ENCODE peak calls at places on chromosomes 12 and 14, in four cellular contexts. C, F, A and P are unnamed samples.

GRCh38 chr14:23435540-23436326 is at the start of gene MYH7:
- DNase-seq in F (peak), A (no peak), C (no peak), P (no peak)

GRCh38 chr12:104357431-104357952 is 54.0 kb downstream of the EID3 start:
- DNase-seq in C (no peak), F (no peak), A (no peak), P (no peak)

GRCh38 chr12:117481470-117481869 is 120.0 kb upstream of the NOS1 start:
- DNase-seq in C (no peak), A (no peak), F (no peak), P (no peak)

GRCh38 chr12:13152281-13152680 is 44.2 kb upstream of the EMP1 start:
- DNase-seq in A (no peak), F (no peak), C (no peak), P (no peak)

GRCh38 chr12:50201987-50202521 is 34.9 kb upstream of the CERS5 start:
- DNase-seq in A (no peak), C (no peak), F (no peak), P (no peak)

GRCh38 chr14:35161231-35161630 is 38.9 kb downstream of the PRORP start:
- DNase-seq in C (no peak), F (no peak), A (no peak), P (no peak)

GRCh38 chr12:21659383-21659782 is 1.7 kb upstream of the LDHB start:
- DNase-seq in C (peak), A (no peak), F (no peak), P (no peak)

GRCh38 chr14:63504628-63505027 is 38.5 kb downstream of the PPP2R5E start:
- DNase-seq in A (no peak), F (no peak), C (no peak), P (no peak)

GRCh38 chr14:28152453-28153044 is 614.0 kb upstream of the FOXG1 start:
- DNase-seq in C (no peak), F (peak), A (no peak), P (no peak)

GRCh38 chr12:80912906-80913769 is 24.6 kb downstream of the LIN7A start:
- DNase-seq in F (no peak), C (no peak), A (no peak), P (no peak)

GRCh38 chr12:61037792-61038191 is 1222.4 kb upstream of the USP15 start:
- DNase-seq in C (no peak), F (no peak), A (no peak), P (no peak)

GRCh38 chr14:83470466-83470865 is 1936.8 kb upstream of the SEL1L start:
- DNase-seq in A (no peak), F (no peak), C (no peak), P (no peak)

GRCh38 chr12:50739611-50740010 is 24.3 kb upstream of the ATF1 start:
- DNase-seq in A (no peak), F (no peak), C (no peak), P (no peak)

GRCh38 chr14:105945891-105946290 is 419.5 kb downstream of the TMEM121 start:
- DNase-seq in F (no peak), A (no peak), C (no peak), P (no peak)

GRCh38 chr12:114163766-114164165 is 197.6 kb upstream of the RBM19 start:
- DNase-seq in A (no peak), F (peak), C (no peak), P (no peak)

GRCh38 chr14:50560929-50561280 is 960 bp downstream of the ATL1 start:
- DNase-seq in F (no peak), A (peak), C (no peak), P (peak)

GRCh38 chr12:18752280-18752920 is 14.5 kb downstream of the CAPZA3 start:
- DNase-seq in C (peak), A (peak), F (no peak), P (no peak)

GRCh38 chr14:72024043-72024407 is 91.8 kb downstream of the RGS6 start:
- DNase-seq in A (peak), F (peak), C (peak), P (peak)

GRCh38 chr12:14960548-14961465 is 594 bp downstream of the ARHGDIB start:
- DNase-seq in C (no peak), F (no peak), A (no peak), P (no peak)

GRCh38 chr14:97276573-97276972 is 479.4 kb downstream of the VRK1 start:
- DNase-seq in A (no peak), C (no peak), F (no peak), P (no peak)

GRCh38 chr12:88493651-88494050 is 86.6 kb downstream of the KITLG start:
- DNase-seq in C (no peak), A (no peak), F (no peak), P (no peak)

DNA sequence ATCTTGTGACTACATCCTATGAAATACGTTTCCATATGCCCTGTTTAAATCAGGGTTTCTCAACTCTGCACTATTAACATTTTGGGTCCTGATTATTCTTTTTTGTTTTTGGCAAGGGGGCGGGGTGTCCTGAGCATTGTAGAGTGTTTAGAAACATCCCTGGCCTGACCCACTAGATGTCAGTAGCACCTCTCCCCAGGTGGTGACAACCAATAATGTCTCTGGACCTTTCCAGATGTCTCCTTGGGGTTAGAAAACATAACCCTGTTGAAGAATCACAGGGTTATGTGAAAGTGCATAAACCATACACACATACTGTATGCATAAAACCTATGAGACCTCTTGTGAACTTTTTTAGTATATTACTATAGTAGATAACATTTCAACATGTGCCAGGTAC is 1.4 kb downstream of the ACAD10 start:
- DNase-seq in C (peak), A (no peak), F (peak), P (peak)
- TF ChIP-seq ELF4 in C (no peak), A (no peak), F (no peak), P (no peak)

DNA sequence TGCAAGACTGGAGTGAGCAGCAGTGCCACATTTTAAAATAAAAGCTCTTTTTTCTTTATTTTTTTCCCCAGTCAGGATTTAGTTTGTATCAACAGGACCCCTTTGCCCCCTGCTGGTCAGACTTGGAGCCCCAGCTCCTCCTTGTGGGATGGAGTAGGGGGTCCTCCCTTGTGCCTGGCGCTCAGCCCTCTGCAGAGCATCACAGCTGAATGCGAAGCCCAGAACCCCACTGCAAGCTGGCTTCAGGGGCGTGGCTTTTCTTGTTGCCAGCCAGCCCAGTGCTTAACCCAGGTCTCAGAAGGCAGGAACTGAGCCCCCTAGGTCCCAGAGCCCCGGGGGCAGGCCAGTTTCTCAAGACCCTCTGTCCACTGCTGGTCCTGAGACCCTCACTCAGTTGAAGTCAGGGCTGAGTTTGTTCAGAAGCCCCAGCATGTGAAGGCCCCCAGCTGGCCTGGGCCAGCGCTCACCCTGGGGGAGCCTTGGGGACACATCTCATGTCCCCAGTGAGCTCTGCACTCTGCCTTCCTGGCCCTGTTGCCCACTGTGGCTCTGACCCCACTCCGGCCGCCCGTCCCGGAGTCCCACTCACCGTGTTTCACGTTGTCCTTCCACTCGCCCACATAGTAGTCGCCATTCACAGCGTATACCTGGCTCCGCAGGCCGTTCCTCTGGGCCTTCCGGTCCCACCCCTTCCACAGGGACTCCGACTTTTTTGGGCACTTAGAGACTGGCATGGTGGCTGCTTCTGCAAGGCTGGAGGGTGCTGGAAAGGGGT is 517 bp downstream of the MORN3 start:
- DNase-seq in F (peak), C (peak), A (peak), P (no peak)
- TF ChIP-seq ELF4 in F (no peak), C (no peak), A (no peak), P (no peak)

GRCh38 chr12:72226510-72226909 is 45.7 kb upstream of the TRHDE start:
- DNase-seq in F (no peak), C (no peak), A (no peak), P (no peak)
- TF ChIP-seq ELF4 in F (no peak), C (no peak), A (no peak), P (no peak)

DNA sequence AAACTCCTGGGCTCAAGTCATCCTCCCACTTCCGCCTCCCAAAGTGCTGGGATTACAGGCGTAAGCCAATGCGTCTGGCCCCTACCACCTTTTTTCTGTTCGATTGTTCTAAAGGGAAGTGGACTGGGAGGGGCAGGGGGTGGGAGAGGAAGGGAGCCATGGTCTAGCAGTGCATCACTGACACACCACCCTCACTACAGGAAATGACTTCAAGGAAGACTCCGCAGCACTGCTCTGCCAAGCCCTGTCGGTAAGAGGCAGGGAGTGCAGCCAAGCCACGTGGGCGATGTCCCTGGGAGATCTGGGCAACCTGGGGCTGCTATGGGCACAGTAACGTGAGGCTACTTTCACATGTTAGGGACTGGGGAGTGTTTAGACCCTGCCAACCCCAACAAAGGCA is 18.0 kb downstream of the LRRC74A start:
- DNase-seq in A (no peak), C (no peak), F (no peak), P (no peak)
- TF ChIP-seq ELF4 in A (no peak), C (no peak), F (no peak), P (no peak)

GRCh38 chr14:58817846-58818245 is 180.1 kb downstream of the DACT1 start:
- DNase-seq in F (no peak), A (no peak), C (no peak), P (no peak)

GRCh38 chr14:58815046-58815701 is 177.4 kb downstream of the DACT1 start:
- DNase-seq in A (no peak), C (no peak), F (no peak), P (no peak)

GRCh38 chr14:58815781-58816297 is 178.1 kb downstream of the DACT1 start:
- DNase-seq in F (no peak), C (no peak), A (no peak), P (no peak)

GRCh38 chr14:58814476-58814875 is 176.7 kb downstream of the DACT1 start:
- DNase-seq in F (no peak), A (no peak), C (no peak), P (no peak)

DNA sequence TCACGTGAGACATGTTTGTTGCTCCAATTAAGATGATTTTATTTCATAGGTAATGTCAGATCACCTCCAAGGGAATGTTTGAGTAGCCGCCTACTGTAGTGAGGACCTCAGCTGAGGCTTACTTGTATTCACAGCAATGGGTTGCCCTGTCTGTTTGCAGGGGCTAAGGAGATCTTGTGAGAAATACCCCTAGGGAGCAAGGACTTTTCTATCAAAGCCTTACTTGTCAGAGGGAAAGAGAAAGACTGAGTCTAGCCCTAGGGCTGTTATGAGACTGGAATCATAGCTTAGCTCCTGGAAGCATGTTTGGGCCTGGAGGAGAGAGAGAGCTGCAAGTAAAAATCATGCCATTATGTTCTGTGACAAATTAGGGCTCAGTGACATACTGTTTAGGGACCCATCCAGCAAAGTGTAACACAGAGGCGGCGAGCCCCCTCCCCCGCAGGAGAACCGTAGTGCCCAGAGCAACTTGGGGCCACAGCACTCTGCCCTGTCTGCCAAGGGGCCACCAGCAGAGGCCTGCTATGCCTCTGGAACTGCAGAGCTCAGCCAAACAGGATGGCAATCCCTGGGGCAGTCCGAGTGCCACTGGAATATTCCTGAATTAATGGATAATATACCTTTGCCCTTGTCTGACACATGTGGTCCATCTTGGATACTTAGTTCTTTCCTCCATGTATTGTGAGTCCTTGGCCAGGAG is 178.8 kb downstream of the DACT1 start:
- DNase-seq in C (no peak), A (no peak), F (no peak), P (no peak)
- TF ChIP-seq ELF4 in C (no peak), A (no peak), F (no peak), P (no peak)

GRCh38 chr14:99196310-99196650 is 75.7 kb downstream of the BCL11B start:
- DNase-seq in C (no peak), A (no peak), F (no peak), P (no peak)

GRCh38 chr14:99192823-99193222 is 79.2 kb downstream of the BCL11B start:
- DNase-seq in A (no peak), C (no peak), F (no peak), P (no peak)

GRCh38 chr14:99194136-99194535 is 77.9 kb downstream of the BCL11B start:
- DNase-seq in A (no peak), C (no peak), F (no peak), P (no peak)

GRCh38 chr14:99194736-99195135 is 77.3 kb downstream of the BCL11B start:
- DNase-seq in F (no peak), C (no peak), A (no peak), P (no peak)

DNA sequence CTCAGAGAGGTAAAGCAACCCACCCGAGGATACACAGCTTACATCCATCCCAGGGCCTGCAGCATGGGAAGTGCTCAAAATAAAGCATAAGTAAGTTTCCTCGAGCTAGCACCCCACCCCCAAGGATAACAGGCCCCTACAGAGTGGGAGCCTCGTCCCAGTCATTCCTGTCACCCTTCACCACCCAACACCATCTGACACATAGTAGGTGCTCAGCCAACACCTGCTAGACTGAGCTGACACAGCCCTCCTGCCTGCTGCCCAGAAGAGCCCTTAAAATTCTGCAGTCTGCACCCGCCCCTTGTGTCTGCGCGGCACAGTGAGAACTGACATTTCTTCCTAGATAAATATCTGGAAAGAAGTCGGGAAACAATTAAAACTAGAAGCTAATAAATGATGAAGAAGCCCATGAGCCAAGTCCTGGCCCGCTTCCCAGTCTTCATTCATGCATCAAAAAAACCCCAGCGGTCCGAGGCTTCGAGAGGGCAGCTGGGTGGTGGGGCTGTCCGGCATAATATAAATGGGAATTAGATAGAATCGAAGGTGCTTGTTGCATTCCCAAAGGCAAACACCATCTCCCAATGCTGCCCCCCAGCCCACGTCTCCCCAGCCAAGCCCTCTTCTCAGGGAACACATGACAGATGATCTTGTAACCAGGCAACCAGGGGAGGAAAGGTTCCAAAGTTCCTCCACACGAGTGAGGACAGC is 76.2 kb downstream of the BCL11B start:
- DNase-seq in F (no peak), A (no peak), C (no peak), P (no peak)
- TF ChIP-seq ELF4 in F (no peak), A (no peak), C (no peak), P (no peak)